ENCODE peak calls at places on chromosomes 16 and 17, in eight cellular contexts. K is GM23338, D is HepG2, U is HCT116, R is SK-N-SH, Z is K562, T is HL-60, H is GM12878. F is an unnamed sample.

GRCh38 chr16:2028146-2028545 is 1.4 kb downstream of the NHERF2 start:
- DNase-seq in T (no peak), U (no peak), K (no peak), H (no peak), D (no peak), R (no peak), Z (no peak), F (no peak)

GRCh38 chr17:27294689-27295630 is 1.0 kb downstream of the WSB1 start:
- DNase-seq in U (peak; percentile 24), H (peak; percentile 66), K (peak; percentile 87), Z (peak; percentile 42), R (peak; percentile 48), D (peak; percentile 31), T (peak; percentile 45), F (peak; percentile 41)

GRCh38 chr16:56121156-56121500 is 70.2 kb upstream of the GNAO1 start:
- DNase-seq in T (no peak), U (no peak), Z (no peak), D (no peak), R (no peak), H (peak; percentile 2), K (no peak), F (no peak)

GRCh38 chr16:65745201-65745600 is 621.3 kb upstream of the CDH5 start:
- DNase-seq in H (no peak), Z (no peak), U (no peak), K (no peak), R (no peak), D (no peak), T (no peak), F (no peak)

GRCh38 chr16:81797443-81797842 is 18.4 kb downstream of the PLCG2 start:
- DNase-seq in T (no peak), D (no peak), K (no peak), R (no peak), Z (no peak), H (peak; percentile 95), U (no peak), F (no peak)

GRCh38 chr17:37796081-37796480 is 51.2 kb upstream of the HNF1B start:
- DNase-seq in Z (no peak), U (no peak), R (no peak), H (no peak), T (no peak), K (no peak), D (no peak), F (no peak)

GRCh38 chr17:12727076-12727750 is 61.5 kb downstream of the MYOCD start:
- DNase-seq in R (no peak), H (no peak), T (no peak), U (no peak), D (no peak), Z (no peak), K (no peak), F (no peak)

GRCh38 chr17:71762526-71762925 is 358.3 kb upstream of the SOX9 start:
- DNase-seq in K (no peak), D (no peak), U (no peak), R (no peak), Z (no peak), T (no peak), H (no peak), F (no peak)

GRCh38 chr16:740764-741505 is at the start of gene CIAO3:
- DNase-seq in U (peak; percentile 76), T (peak; percentile 89), K (peak; percentile 96), D (peak; percentile 79), H (peak; percentile 60), Z (peak; percentile 94), R (peak; percentile 99), F (no peak)

GRCh38 chr16:8346291-8346690 is 244.0 kb downstream of the TMEM114 start:
- DNase-seq in K (peak; percentile 45), T (no peak), Z (peak; percentile 9), U (no peak), H (no peak), R (no peak), D (peak; percentile 15), F (no peak)

GRCh38 chr17:34909040-34909439 is 52.2 kb downstream of the CCT6B start:
- DNase-seq in D (no peak), T (no peak), H (no peak), R (no peak), Z (no peak), U (no peak), K (no peak), F (no peak)

GRCh38 chr16:86029131-86029741 is 130.3 kb downstream of the IRF8 start:
- DNase-seq in K (peak; percentile 14), R (no peak), H (no peak), T (no peak), Z (no peak), U (no peak), D (no peak), F (no peak)

GRCh38 chr16:67666032-67666537 is 465 bp downstream of the ENKD1 start:
- DNase-seq in R (peak; percentile 82), D (peak; percentile 54), U (no peak), T (no peak), K (peak; percentile 77), H (no peak), Z (peak; percentile 79), F (no peak)

DNA sequence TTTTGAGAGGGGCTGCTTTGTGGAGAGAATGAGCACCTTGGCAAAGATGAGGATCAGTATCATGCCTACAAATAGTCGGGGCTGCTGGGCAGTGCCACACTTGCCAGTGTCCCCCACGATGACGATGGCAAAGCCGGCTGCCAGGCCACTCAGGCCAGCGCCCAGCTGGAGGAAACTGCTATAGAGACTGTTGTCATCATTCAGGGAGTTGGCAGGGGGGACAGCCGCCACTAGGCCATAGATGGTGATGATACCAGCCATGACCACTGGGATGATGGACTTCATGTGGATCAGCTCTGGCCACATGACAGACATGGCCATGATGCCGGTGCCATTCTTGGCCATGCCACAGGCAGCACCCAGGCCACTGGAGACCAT is 23.8 kb downstream of the MINK1 start:
- DNase-seq in H (no peak), D (no peak), U (no peak), R (no peak), K (no peak), Z (no peak), T (no peak), F (no peak)
- TF ChIP-seq POLR2AphosphoS5 in H (no peak), D (no peak), U (no peak), R (no peak), K (no peak), Z (no peak), T (no peak), F (no peak)

GRCh38 chr16:87053016-87053982 is 263.9 kb downstream of the C16orf95 start:
- DNase-seq in Z (peak; percentile 77), U (no peak), D (no peak), H (no peak), R (no peak), K (peak; percentile 68), T (no peak), F (no peak)

GRCh38 chr16:87056551-87056950 is 260.6 kb downstream of the C16orf95 start:
- DNase-seq in K (no peak), U (no peak), R (no peak), D (no peak), Z (no peak), T (no peak), H (no peak), F (no peak)

GRCh38 chr16:87054154-87054553 is 263.0 kb downstream of the C16orf95 start:
- DNase-seq in D (no peak), H (no peak), K (no peak), U (no peak), Z (no peak), R (no peak), T (no peak), F (no peak)

GRCh38 chr16:87056083-87056482 is 261.1 kb downstream of the C16orf95 start:
- DNase-seq in K (no peak), R (no peak), U (no peak), D (no peak), T (no peak), H (no peak), Z (no peak), F (no peak)

GRCh38 chr16:87054856-87055255 is 262.3 kb downstream of the C16orf95 start:
- DNase-seq in Z (no peak), U (no peak), K (no peak), H (no peak), R (no peak), T (no peak), D (no peak), F (no peak)
- TF ChIP-seq REST in Z (no peak), U (no peak), K (no peak), H (no peak), R (no peak), T (no peak), D (no peak), F (no peak)

GRCh38 chr17:74752415-74752814 is 4.0 kb downstream of the NHERF1 start:
- DNase-seq in K (no peak), D (no peak), R (no peak), H (no peak), Z (no peak), T (no peak), U (no peak), F (no peak)

GRCh38 chr17:74750327-74751069 is 2.1 kb downstream of the NHERF1 start:
- DNase-seq in Z (no peak), U (no peak), T (no peak), K (no peak), R (no peak), D (peak; percentile 93), H (no peak), F (no peak)

GRCh38 chr17:74754832-74755231 is 6.4 kb downstream of the NHERF1 start:
- DNase-seq in D (no peak), K (no peak), H (no peak), T (no peak), R (no peak), Z (peak; percentile 65), U (no peak), F (no peak)

GRCh38 chr17:74751210-74751529 is 2.7 kb downstream of the NHERF1 start:
- DNase-seq in D (no peak), K (no peak), H (no peak), R (no peak), T (no peak), Z (no peak), U (no peak), F (no peak)

DNA sequence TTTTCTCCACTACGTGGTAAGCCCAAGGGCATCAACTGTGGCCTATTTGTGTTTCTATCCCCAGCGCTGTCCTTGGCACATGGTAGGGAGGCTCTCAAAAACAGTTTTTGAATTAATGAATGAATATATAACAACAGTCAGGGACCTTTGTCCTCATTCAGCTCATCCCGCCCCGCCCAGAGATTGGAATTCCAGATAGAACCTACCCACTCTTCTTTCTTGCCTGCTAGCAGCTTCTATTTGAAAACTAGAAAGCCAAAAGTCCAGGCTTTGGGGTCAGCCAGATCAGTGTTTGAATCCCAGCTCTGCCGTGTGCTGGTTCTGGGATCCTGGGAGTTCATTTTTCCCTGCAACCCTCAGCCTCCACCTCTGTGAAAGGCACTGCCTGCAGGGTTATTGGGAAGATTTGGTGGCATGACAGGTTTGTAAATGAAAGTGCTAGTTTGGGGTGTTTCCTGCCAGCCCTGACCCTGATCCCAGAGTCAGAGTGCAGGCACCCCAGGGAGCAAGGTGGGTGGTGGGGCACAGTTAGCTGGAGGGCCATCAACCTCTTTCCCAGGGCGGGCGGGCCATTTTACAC is 4.5 kb downstream of the NHERF1 start:
- DNase-seq in T (no peak), R (no peak), D (peak; percentile 63), H (no peak), U (no peak), K (no peak), Z (no peak), F (no peak)
- H3K4me3 ChIP-seq in T (no peak overlapping the region), R (no peak overlapping the region), D (no peak overlapping the region), H (no peak overlapping the region), U (no peak overlapping the region), K (no peak overlapping the region), Z (no peak overlapping the region), F (no peak overlapping the region)

GRCh38 chr16:16042076-16042475 is 92.7 kb downstream of the ABCC1 start:
- DNase-seq in U (no peak), R (peak; percentile 71), T (no peak), D (no peak), K (no peak), Z (no peak), H (no peak), F (no peak)
- TF ChIP-seq POLR2AphosphoS5 in U (no peak), R (peak; percentile 23), T (no peak), D (no peak), K (no peak), Z (no peak), H (no peak), F (peak; percentile 22)